ENCODE peak calls at places on chromosome 17, in six cellular contexts. W is MM.1S, Z is neural progenitor cell, V is PC-3, K is GM23248, J is SK-N-SH. Y is an unnamed sample.

GRCh38 chr17:46928472-46929261 is 5.7 kb downstream of the GOSR2 start:
- DNase-seq in K (no peak), W (no peak), V (no peak), Z (no peak), J (no peak), Y (no peak)

GRCh38 chr17:50916026-50916707 is 50.0 kb upstream of the TOB1 start:
- DNase-seq in K (peak), J (no peak), W (no peak), V (peak), Z (no peak), Y (no peak)

GRCh38 chr17:15454328-15454727 is 13.1 kb downstream of the CDRT4 start:
- DNase-seq in W (no peak), K (no peak), V (no peak), J (no peak), Z (no peak), Y (no peak)

GRCh38 chr17:50129303-50129945 is 536 bp downstream of the SAMD14 start:
- DNase-seq in V (no peak), W (no peak), Z (peak), K (peak), J (peak), Y (no peak)

GRCh38 chr17:7858487-7858832 is 657 bp downstream of the CYB5D1 start:
- DNase-seq in J (no peak), Z (peak), K (peak), V (peak), W (peak), Y (no peak)

GRCh38 chr17:80968602-80969029 is 23.0 kb upstream of the CHMP6 start:
- DNase-seq in K (peak), V (no peak), Z (no peak), W (no peak), J (peak), Y (no peak)

GRCh38 chr17:17847726-17848125 is 10.9 kb upstream of the SREBF1 start:
- DNase-seq in W (no peak), Z (no peak), J (no peak), K (no peak), V (no peak), Y (no peak)

GRCh38 chr17:5282639-5283217 is 644 bp downstream of the RABEP1 start:
- DNase-seq in W (peak), V (no peak), J (no peak), K (peak), Z (no peak), Y (no peak)

GRCh38 chr17:65698381-65699061 is 137.1 kb upstream of the AXIN2 start:
- DNase-seq in Z (peak), V (no peak), W (no peak), K (peak), J (no peak), Y (no peak)

GRCh38 chr17:7512105-7512504 is 27.9 kb downstream of the POLR2A start:
- DNase-seq in V (no peak), Z (no peak), J (no peak), K (no peak), W (no peak), Y (no peak)

GRCh38 chr17:37701424-37702020 is 43.3 kb downstream of the HNF1B start:
- DNase-seq in J (peak), Z (peak), V (peak), W (peak), K (peak), Y (peak)

GRCh38 chr17:38922538-38923291 is 2.7 kb upstream of the LASP1NB start:
- DNase-seq in Z (peak), K (peak), V (peak), W (no peak), J (peak), Y (no peak)

GRCh38 chr17:50359005-50359699 is 13.2 kb downstream of the XYLT2 start:
- DNase-seq in J (no peak), W (no peak), V (no peak), Z (no peak), K (no peak), Y (no peak)

GRCh38 chr17:28031174-28031573 is 11.3 kb upstream of the NLK start:
- DNase-seq in J (no peak), W (no peak), Z (no peak), V (no peak), K (no peak), Y (no peak)

GRCh38 chr17:8581002-8581658 is 49.4 kb downstream of the MYH10 start:
- DNase-seq in Z (no peak), V (no peak), W (no peak), J (peak), K (no peak), Y (no peak)

GRCh38 chr17:57567278-57567677 is 177.8 kb downstream of the CCDC182 start:
- DNase-seq in Z (no peak), W (no peak), V (no peak), J (peak), K (no peak), Y (no peak)
- TF ChIP-seq EZH2phosphoT487 in Z (no peak), W (no peak), V (no peak), J (no peak), K (no peak), Y (no peak)

GRCh38 chr17:60425626-60426025 is 3.3 kb downstream of the CHCT1 start:
- DNase-seq in K (no peak), V (no peak), W (no peak), Z (no peak), J (peak), Y (no peak)

GRCh38 chr17:60423865-60424264 is 1.6 kb downstream of the CHCT1 start:
- DNase-seq in Z (no peak), K (no peak), J (no peak), V (no peak), W (no peak), Y (no peak)

GRCh38 chr17:60416368-60416925 is 5.8 kb upstream of the CHCT1 start:
- DNase-seq in V (no peak), Z (no peak), J (no peak), W (no peak), K (no peak), Y (no peak)

GRCh38 chr17:60422162-60422665 is at the start of gene CHCT1:
- DNase-seq in W (no peak), V (no peak), J (peak), K (no peak), Z (no peak), Y (no peak)

GRCh38 chr17:60421273-60422161 is 772 bp upstream of the CHCT1 start:
- DNase-seq in K (peak), Z (peak), W (peak), V (no peak), J (peak), Y (no peak)
- H3K9ac ChIP-seq in K (peak), Z (no peak), W (peak), V (no peak), J (peak), Y (no peak)

GRCh38 chr17:19626079-19626478 is 22.5 kb upstream of the ALDH3A2 start:
- DNase-seq in V (no peak), K (no peak), J (no peak), W (no peak), Z (no peak), Y (no peak)

GRCh38 chr17:19618015-19618414 is 30.5 kb upstream of the ALDH3A2 start:
- DNase-seq in Z (no peak), J (no peak), V (no peak), W (no peak), K (no peak), Y (no peak)

GRCh38 chr17:19619705-19620325 is 28.7 kb upstream of the ALDH3A2 start:
- DNase-seq in J (no peak), Z (no peak), K (no peak), V (no peak), W (no peak), Y (no peak)

DNA sequence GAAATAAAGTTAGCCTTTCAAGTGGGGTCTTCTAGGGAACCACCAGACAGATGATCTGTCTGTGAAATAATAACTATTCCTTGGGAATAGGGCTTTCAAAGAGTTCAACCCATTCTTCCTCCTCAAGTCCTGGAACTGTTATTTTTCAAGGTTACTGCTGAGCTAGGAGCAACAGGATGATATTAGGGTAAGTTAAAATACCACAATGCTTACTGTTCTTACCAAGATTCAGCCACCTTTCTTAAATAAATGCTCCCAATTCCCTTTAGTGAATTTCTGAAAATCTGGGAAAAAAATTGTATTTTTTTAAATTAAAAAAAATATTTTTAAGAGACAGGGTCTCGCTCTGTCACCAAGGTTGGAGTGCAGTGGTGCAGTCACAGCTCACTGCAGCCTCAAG is 26.9 kb upstream of the ALDH3A2 start:
- DNase-seq in W (no peak), K (no peak), J (no peak), Z (no peak), V (no peak), Y (no peak)
- H2AFZ ChIP-seq in W (no peak), K (no peak), J (no peak), Z (no peak), V (no peak), Y (no peak)

DNA sequence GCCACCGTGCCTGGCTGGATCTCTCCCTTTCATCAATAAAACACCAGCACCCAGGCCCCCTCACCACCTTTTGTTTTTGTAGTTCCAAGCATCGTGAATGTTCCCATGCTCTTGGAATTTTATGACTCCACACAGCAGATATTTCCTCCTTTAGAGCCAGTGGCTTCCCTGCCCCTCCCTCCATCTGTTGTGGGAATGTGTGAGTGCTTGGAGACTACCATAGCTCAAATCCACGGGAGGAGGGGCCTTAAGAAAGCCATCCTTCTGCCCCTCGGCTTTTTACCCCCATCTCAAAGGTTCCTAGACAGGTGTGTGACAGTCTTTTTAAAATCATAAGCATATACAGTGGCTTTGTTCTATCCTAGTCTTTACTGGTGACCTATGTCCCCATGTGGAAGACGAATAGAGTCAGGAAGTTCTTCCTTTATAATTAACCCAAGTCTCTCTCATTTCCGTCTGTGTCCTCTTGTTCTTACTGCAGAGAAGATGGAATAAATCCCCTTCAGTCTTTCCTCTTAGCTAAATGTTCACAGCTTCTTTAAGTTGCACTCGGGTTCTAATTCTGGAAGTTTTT is 47.3 kb downstream of the YPEL2 start:
- DNase-seq in Z (no peak), W (no peak), V (no peak), K (peak), J (no peak), Y (no peak)
- TF ChIP-seq EZH2phosphoT487 in Z (no peak), W (no peak), V (no peak), K (no peak), J (no peak), Y (no peak)

GRCh38 chr17:43360739-43361498 is 37.9 kb upstream of the ARL4D start:
- DNase-seq in Z (peak), V (peak), J (peak), K (no peak), W (peak), Y (no peak)

GRCh38 chr17:43356450-43356849 is 42.3 kb upstream of the ARL4D start:
- DNase-seq in Z (no peak), J (no peak), V (no peak), W (no peak), K (no peak), Y (no peak)

GRCh38 chr17:43356999-43357398 is 41.8 kb upstream of the ARL4D start:
- DNase-seq in K (peak), W (no peak), Z (no peak), J (no peak), V (peak), Y (no peak)

GRCh38 chr17:43360376-43360738 is 38.4 kb upstream of the ARL4D start:
- DNase-seq in V (peak), W (peak), Z (no peak), J (peak), K (no peak), Y (no peak)

GRCh38 chr17:43359469-43360105 is 39.2 kb upstream of the ARL4D start:
- DNase-seq in J (no peak), K (no peak), V (no peak), W (no peak), Z (no peak), Y (no peak)
- H3K9ac ChIP-seq in J (peak), K (no peak), V (peak), W (peak), Z (no peak), Y (no peak)